ENCODE peak calls at places on chromosome 7, in eight cellular contexts. S is fibroblast of the aortic adventitia, D is SK-N-SH, Q is spleen, U is cardiac fibroblast, F is astrocyte, G is breast epithelium, L is GM12865. O is an unnamed sample.

GRCh38 chr7:151930695-151931094 is 25.6 kb upstream of the GALNTL5 start:
- DNase-seq in S (no peak), D (peak; percentile 44), Q (no peak), U (no peak), F (no peak), G (no peak), L (no peak), O (no peak)

GRCh38 chr7:6385110-6385792 is 62.5 kb downstream of the DAGLB start:
- DNase-seq in S (peak; percentile 96), D (no peak), Q (no peak), U (peak; percentile 90), F (peak; percentile 97), G (no peak), L (no peak), O (no peak)

GRCh38 chr7:28155964-28156363 is 24.6 kb downstream of the JAZF1 start:
- DNase-seq in S (peak; percentile 89), D (no peak), Q (no peak), U (peak; percentile 56), F (peak; percentile 80), G (no peak), L (no peak), O (no peak)

GRCh38 chr7:75951506-75951905 is 36.6 kb downstream of the POR start:
- DNase-seq in S (peak; percentile 25), D (peak; percentile 54), Q (peak; percentile 83), U (peak; percentile 83), F (no peak), G (no peak), L (no peak), O (no peak)

GRCh38 chr7:112433289-112433688 is 17.0 kb upstream of the IFRD1 start:
- DNase-seq in S (no peak), D (no peak), Q (no peak), U (no peak), F (no peak), G (no peak), L (no peak), O (no peak)

GRCh38 chr7:155414508-155414907 is 43.4 kb upstream of the EN2 start:
- DNase-seq in S (no peak), D (no peak), Q (no peak), U (no peak), F (no peak), G (no peak), L (no peak), O (no peak)

GRCh38 chr7:41641006-41641714 is 61.7 kb downstream of the INHBA start:
- DNase-seq in S (no peak), D (no peak), Q (no peak), U (no peak), F (no peak), G (no peak), L (no peak), O (no peak)

GRCh38 chr7:95469850-95470249 is 15.9 kb upstream of the ASB4 start:
- DNase-seq in S (no peak), D (peak; percentile 16), Q (no peak), U (no peak), F (no peak), G (no peak), L (no peak), O (no peak)

GRCh38 chr7:69399038-69399800 is 199.1 kb upstream of the AUTS2 start:
- DNase-seq in S (no peak), D (peak; percentile 42), Q (peak; percentile 14), U (peak; percentile 4), F (peak; percentile 69), G (no peak), L (no peak), O (no peak)

GRCh38 chr7:130887182-130888016 is 153.4 kb upstream of the KLF14 start:
- DNase-seq in S (peak; percentile 81), D (no peak), Q (no peak), U (peak; percentile 65), F (peak; percentile 87), G (no peak), L (no peak), O (no peak)

GRCh38 chr7:140022582-140023211 is 40.1 kb downstream of the PARP12 start:
- DNase-seq in S (no peak), D (no peak), Q (no peak), U (no peak), F (no peak), G (no peak), L (no peak), O (no peak)

GRCh38 chr7:13055732-13056369 is 368.4 kb downstream of the ARL4A start:
- DNase-seq in S (no peak), D (no peak), Q (no peak), U (no peak), F (no peak), G (no peak), L (peak; percentile 7), O (no peak)

GRCh38 chr7:30898411-30898810 is 13.2 kb upstream of the AQP1 start:
- DNase-seq in S (no peak), D (no peak), Q (no peak), U (no peak), F (no peak), G (no peak), L (no peak), O (no peak)

GRCh38 chr7:23076774-23077173 is 28.8 kb upstream of the KLHL7 start:
- DNase-seq in S (no peak), D (no peak), Q (no peak), U (no peak), F (no peak), G (no peak), L (no peak), O (no peak)

GRCh38 chr7:92964156-92964555 is 127.8 kb upstream of the CDK6 start:
- DNase-seq in S (no peak), D (no peak), Q (no peak), U (no peak), F (no peak), G (no peak), L (no peak), O (no peak)

GRCh38 chr7:44416941-44417340 is 73.5 kb downstream of the NUDCD3 start:
- DNase-seq in S (no peak), D (no peak), Q (no peak), U (no peak), F (no peak), G (no peak), L (no peak), O (no peak)

GRCh38 chr7:122949186-122949585 is 46.3 kb downstream of the TAS2R16 start:
- DNase-seq in S (no peak), D (no peak), Q (no peak), U (no peak), F (peak; percentile 8), G (no peak), L (no peak), O (no peak)

GRCh38 chr7:95811846-95812445 is 39.6 kb downstream of the DYNC1I1 start:
- DNase-seq in S (no peak), D (peak; percentile 5), Q (no peak), U (peak; percentile 10), F (peak; percentile 45), G (no peak), L (no peak), O (no peak)

GRCh38 chr7:25953859-25954258 is 198.1 kb upstream of the NFE2L3 start:
- DNase-seq in S (no peak), D (no peak), Q (no peak), U (no peak), F (no peak), G (no peak), L (peak; percentile 72), O (no peak)

GRCh38 chr7:16954326-16954725 is 72.5 kb upstream of the AGR3 start:
- DNase-seq in S (no peak), D (no peak), Q (no peak), U (no peak), F (no peak), G (no peak), L (no peak), O (no peak)

GRCh38 chr7:16951483-16952080 is 69.8 kb upstream of the AGR3 start:
- DNase-seq in S (no peak), D (no peak), Q (no peak), U (no peak), F (no peak), G (no peak), L (no peak), O (no peak)
- H3K4me3 ChIP-seq in S (no peak overlapping the region), D (no peak overlapping the region), Q (no peak overlapping the region), U (no peak overlapping the region), F (no peak overlapping the region), G (no peak overlapping the region), L (no peak overlapping the region), O (no peak overlapping the region)

DNA sequence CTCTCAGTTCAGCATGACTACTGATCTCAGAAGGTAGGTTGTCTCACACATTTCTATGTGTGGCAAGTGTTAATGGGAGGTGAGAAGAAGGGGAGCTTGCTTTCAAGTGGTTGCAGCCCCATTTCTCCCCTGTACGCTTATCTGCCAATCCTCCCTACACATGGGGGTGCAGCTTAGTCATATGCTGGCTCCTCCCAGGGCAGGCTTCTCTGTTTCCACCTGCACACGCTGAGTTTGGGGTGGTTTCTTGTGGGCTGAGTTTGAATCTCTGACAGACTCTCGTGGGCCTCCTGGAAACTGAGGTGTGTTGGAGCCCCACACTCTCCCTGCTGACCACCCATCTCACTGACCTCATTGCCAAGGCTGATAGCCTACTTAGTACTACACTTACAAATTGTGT is 435.8 kb upstream of the MTPN start:
- DNase-seq in S (no peak), D (no peak), Q (no peak), U (no peak), F (no peak), G (no peak), L (no peak), O (no peak)
- TF ChIP-seq CTCF in S (no peak), D (no peak), Q (no peak), U (no peak), F (no peak), G (no peak), L (no peak), O (no peak)

DNA sequence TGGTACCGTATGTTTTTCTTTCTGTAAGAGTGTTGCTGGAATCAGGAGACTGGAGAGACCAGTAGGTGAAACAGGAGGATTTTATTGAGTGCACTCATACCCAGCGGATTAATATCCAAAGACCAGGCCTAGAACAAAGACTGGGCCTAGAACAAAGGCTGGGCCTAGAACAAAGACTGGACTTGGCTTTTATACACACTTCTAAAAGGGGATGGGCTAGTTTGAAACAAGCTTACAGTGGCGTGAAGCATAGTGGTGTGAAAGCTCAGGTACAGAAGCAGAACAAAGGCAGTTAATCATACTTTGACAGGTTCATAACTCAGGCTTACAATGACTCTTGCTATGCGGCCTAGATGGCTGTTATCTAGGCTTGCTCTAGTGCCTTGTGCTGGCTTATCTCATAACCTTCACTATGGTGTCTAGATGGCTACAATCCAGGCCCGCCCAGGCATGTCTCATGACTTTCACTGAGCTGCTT is 67.7 kb downstream of the TRIM24 start:
- DNase-seq in S (peak; percentile 19), D (no peak), Q (no peak), U (peak; percentile 23), F (peak; percentile 10), G (no peak), L (no peak), O (no peak)
- H3K4me3 ChIP-seq in S (no peak overlapping the region), D (peak overlapping the region; percentile 17), Q (no peak overlapping the region), U (no peak overlapping the region), F (no peak overlapping the region), G (no peak overlapping the region), L (no peak overlapping the region), O (no peak overlapping the region)

DNA sequence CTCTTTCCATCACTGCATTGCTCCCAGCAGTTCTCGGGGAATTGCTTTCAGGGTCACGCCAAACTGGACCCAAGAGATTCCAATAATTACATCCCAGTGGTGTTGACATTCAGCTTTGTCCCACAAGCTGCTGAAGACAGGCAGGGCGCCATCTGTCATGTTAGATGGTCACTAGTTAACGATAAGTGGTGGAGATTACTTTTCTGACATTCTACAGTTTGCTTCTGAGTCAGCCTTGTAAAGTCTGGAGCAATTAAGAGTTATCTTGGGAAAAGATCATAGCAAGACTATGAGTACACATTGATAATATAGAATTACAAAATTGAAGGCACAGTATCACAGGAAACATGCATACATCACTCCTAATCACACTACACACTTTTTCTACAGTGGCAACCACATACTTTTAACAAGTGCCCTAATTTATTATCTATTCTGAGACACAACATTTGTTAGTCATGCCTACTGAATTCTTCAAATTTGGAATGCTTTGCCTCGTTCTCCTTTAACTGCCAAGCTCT is 41.9 kb downstream of the SEMA3C start:
- DNase-seq in S (peak; percentile 43), D (peak; percentile 34), Q (no peak), U (no peak), F (peak; percentile 84), G (no peak), L (no peak), O (no peak)
- TF ChIP-seq CTCF in S (no peak), D (peak; percentile 4), Q (no peak), U (no peak), F (no peak), G (no peak), L (no peak), O (no peak)